ENCODE peak calls at places on chromosomes 5 and 9, in five cellular contexts. E is trophoblast cell, X is H9, W is keratinocyte, L is GM12878. U is an unnamed sample.

GRCh38 chr5:6768590-6769230 is 55.5 kb downstream of the TENT4A start:
- DNase-seq in L (no peak), W (no peak), X (no peak), E (no peak), U (no peak)

GRCh38 chr9:13939129-13939528 is 374.8 kb downstream of the NFIB start:
- DNase-seq in L (no peak), E (no peak), X (no peak), W (no peak), U (peak; percentile 73)

GRCh38 chr9:35827486-35827885 is 1.0 kb downstream of the FAM221B start:
- DNase-seq in W (no peak), X (no peak), L (no peak), E (no peak), U (peak; percentile 12)

GRCh38 chr5:96537386-96537785 is 104.3 kb upstream of the PCSK1 start:
- DNase-seq in X (no peak), L (no peak), E (no peak), W (no peak), U (peak; percentile 47)

GRCh38 chr9:13979941-13980318 is 334.0 kb downstream of the NFIB start:
- DNase-seq in L (no peak), X (no peak), W (no peak), E (no peak), U (no peak)

GRCh38 chr5:66779535-66779934 is 183.3 kb downstream of the MAST4 start:
- DNase-seq in X (no peak), L (no peak), W (no peak), E (no peak), U (no peak)

GRCh38 chr9:95615246-95615645 is 98.5 kb upstream of the PTCH1 start:
- DNase-seq in X (no peak), W (no peak), E (no peak), L (no peak), U (no peak)

GRCh38 chr9:104912606-104913005 is 15.3 kb downstream of the ABCA1 start:
- DNase-seq in X (no peak), L (no peak), E (no peak), W (no peak), U (no peak)

GRCh38 chr5:112975721-112976431 is 722 bp upstream of the DCP2 start:
- DNase-seq in X (no peak), L (no peak), W (no peak), E (peak; percentile 69), U (no peak)

GRCh38 chr5:112978836-112979235 is 2.2 kb downstream of the DCP2 start:
- DNase-seq in E (peak; percentile 41), W (no peak), X (no peak), L (no peak), U (no peak)

GRCh38 chr5:112976432-112977309 is at the start of gene DCP2:
- DNase-seq in X (peak; percentile 98), W (peak; percentile 97), L (peak; percentile 99), E (peak; percentile 99), U (peak; percentile 96)

GRCh38 chr5:112979723-112980122 is 3.1 kb downstream of the DCP2 start:
- DNase-seq in X (no peak), L (no peak), W (no peak), E (no peak), U (no peak)

DNA sequence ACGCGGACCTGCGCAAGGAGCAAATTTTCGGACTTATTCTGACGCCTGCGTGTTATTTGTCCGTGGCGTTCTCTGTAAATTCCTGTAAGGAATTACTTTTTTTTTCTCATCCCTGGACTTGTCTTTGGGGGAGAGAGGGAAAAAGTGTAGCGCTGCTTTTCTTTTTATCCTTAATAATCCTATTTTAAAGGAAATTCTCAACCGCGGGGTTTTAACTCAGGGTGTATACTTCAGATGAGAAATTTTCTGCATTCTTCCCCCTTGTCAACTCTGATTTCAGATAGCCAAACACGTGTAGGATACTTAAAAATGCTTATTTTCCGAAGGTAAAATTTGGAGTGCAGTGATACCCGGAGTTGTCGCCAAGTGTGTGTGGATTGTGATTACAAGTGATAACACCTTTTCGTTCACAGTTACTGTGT is 853 bp downstream of the DCP2 start:
- DNase-seq in E (peak; percentile 52), X (no peak), L (no peak), W (no peak), U (no peak)
- H2AFZ ChIP-seq in E (peak overlapping the region; percentile 80), X (no peak overlapping the region), L (peak overlapping the region; percentile 86), W (peak overlapping the region; percentile 89), U (peak overlapping the region; percentile 100)

GRCh38 chr9:122567901-122568300 is 15.0 kb downstream of the OR1N2 start:
- DNase-seq in X (no peak), E (peak; percentile 56), L (no peak), W (no peak), U (no peak)

DNA sequence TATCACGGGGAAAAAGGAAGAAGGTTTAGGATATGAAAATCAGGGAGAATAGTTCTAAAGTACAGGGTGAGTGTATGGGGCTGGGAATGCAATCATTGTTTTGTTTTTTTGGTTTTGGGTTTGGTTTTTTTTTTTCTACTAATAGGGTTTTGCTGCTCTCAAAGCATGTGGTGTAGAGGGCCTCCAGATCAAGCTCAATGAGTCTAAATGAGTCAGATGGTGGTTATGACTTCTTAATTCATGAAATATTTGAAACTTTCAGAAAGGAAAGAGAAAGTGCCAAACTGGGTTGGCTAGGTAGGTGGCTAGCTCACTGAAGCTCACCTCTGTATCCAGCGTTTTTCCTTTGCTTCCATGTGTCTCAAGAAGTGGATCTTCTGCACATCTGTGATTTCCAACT is 10.7 kb downstream of the OR1L8 start:
- DNase-seq in L (no peak), W (no peak), E (peak; percentile 42), X (no peak), U (no peak)
- H3K9ac ChIP-seq in L (no peak overlapping the region), W (no peak overlapping the region), E (no peak overlapping the region), X (no peak overlapping the region), U (no peak overlapping the region)

GRCh38 chr5:126614189-126614588 is 13.4 kb downstream of the PHAX start:
- DNase-seq in L (no peak), E (no peak), X (no peak), W (no peak), U (no peak)
- H2AFZ ChIP-seq in L (no peak overlapping the region), E (no peak overlapping the region), X (no peak overlapping the region), W (no peak overlapping the region), U (no peak overlapping the region)

DNA sequence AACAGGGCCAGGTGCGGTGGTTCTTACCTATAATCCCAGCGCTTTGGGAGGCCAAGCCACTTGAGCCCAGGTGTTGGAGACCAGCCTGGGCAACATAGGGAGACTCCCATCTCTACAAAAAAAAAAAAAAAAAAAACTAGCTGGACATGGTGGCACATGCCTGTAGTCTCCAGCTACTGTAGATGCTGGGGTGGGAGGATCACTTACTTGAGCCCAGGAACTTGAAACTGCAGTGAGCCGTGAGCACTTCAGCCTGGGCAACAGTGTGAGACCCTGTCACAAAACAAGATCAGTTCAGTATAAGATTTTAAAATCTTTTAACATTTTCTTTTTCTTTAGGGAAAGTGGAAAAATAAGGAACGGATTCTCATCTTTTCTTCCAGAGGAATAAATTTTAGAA is 2.5 kb downstream of the BRIX1 start:
- DNase-seq in X (no peak), W (no peak), L (no peak), E (no peak), U (no peak)
- H3K9ac ChIP-seq in X (no peak overlapping the region), W (no peak overlapping the region), L (no peak overlapping the region), E (no peak overlapping the region), U (no peak overlapping the region)

GRCh38 chr5:153517105-153517700 is 26.7 kb downstream of the GRIA1 start:
- DNase-seq in L (no peak), E (no peak), W (no peak), X (peak; percentile 30), U (no peak)

GRCh38 chr5:153523831-153524230 is 33.4 kb downstream of the GRIA1 start:
- DNase-seq in E (peak; percentile 23), W (peak; percentile 7), X (no peak), L (no peak), U (no peak)

GRCh38 chr5:153523196-153523595 is 32.7 kb downstream of the GRIA1 start:
- DNase-seq in E (no peak), L (no peak), X (no peak), W (no peak), U (peak; percentile 7)

GRCh38 chr5:153520137-153520536 is 29.7 kb downstream of the GRIA1 start:
- DNase-seq in E (no peak), W (no peak), L (no peak), X (no peak), U (no peak)

DNA sequence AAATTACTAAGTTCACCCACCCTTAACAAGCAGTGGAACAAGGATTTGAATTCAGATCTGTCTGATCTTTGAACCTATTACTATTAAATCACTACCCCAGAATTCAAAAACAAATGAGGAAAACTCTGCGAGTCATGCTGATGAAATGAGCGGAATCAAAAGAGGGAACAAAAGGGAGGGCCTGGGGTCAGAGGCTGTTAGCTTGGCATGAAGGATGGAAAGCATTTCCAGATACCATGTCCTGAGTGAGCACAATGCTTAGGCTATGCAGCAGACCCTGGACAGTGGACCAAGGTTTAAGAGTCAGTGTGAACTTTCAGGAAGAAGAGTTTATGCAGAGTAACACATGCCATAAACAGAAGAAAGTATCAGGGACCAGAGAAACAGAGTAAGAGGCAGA is 30.5 kb downstream of the GRIA1 start:
- DNase-seq in X (no peak), L (no peak), W (no peak), E (no peak), U (no peak)
- H2AFZ ChIP-seq in X (no peak overlapping the region), L (no peak overlapping the region), W (no peak overlapping the region), E (no peak overlapping the region), U (no peak overlapping the region)

GRCh38 chr5:172646716-172647285 is 5.7 kb downstream of the NEURL1B start:
- DNase-seq in L (no peak), X (peak; percentile 70), W (no peak), E (peak; percentile 13), U (no peak)
- H3K9ac ChIP-seq in L (no peak overlapping the region), X (no peak overlapping the region), W (no peak overlapping the region), E (no peak overlapping the region), U (no peak overlapping the region)

U was measured in PC-3.